ENCODE peak calls at places on chromosomes 2 and 18, in eight cellular contexts. One of them, this sample, is unnamed.

GRCh38 chr2:69013123-69013836 is at the start of gene ANTXR1:
- DNase-seq in natural killer cell: peak; percentile 21
- DNase-seq in GM23338: peak; percentile 93
- DNase-seq in nephron progenitor cell: peak; percentile 69
- DNase-seq in adrenal gland: peak; percentile 74
- DNase-seq in left ventricle myocardium inferior: peak; percentile 22
- DNase-seq in astrocyte of the spinal cord: peak; percentile 85
- DNase-seq in astrocyte of the cerebellum: peak; percentile 64
- DNase-seq in this sample: peak; percentile 34

GRCh38 chr2:219851801-219852481 is 224.5 kb downstream of the SLC4A3 start:
- DNase-seq in natural killer cell: no peak
- DNase-seq in GM23338: no peak
- DNase-seq in nephron progenitor cell: peak; percentile 22
- DNase-seq in adrenal gland: no peak
- DNase-seq in left ventricle myocardium inferior: peak; percentile 18
- DNase-seq in astrocyte of the spinal cord: peak; percentile 3
- DNase-seq in astrocyte of the cerebellum: no peak
- DNase-seq in this sample: no peak

GRCh38 chr2:133424876-133425275 is 143.4 kb downstream of the NCKAP5 start:
- DNase-seq in natural killer cell: no peak
- DNase-seq in GM23338: no peak
- DNase-seq in nephron progenitor cell: no peak
- DNase-seq in adrenal gland: no peak
- DNase-seq in left ventricle myocardium inferior: no peak
- DNase-seq in astrocyte of the spinal cord: peak; percentile 72
- DNase-seq in astrocyte of the cerebellum: peak; percentile 55
- DNase-seq in this sample: no peak

GRCh38 chr2:241064008-241064801 is 37.9 kb downstream of the MTERF4 start:
- DNase-seq in natural killer cell: no peak
- DNase-seq in GM23338: peak; percentile 70
- DNase-seq in nephron progenitor cell: no peak
- DNase-seq in adrenal gland: peak; percentile 45
- DNase-seq in left ventricle myocardium inferior: no peak
- DNase-seq in astrocyte of the spinal cord: no peak
- DNase-seq in astrocyte of the cerebellum: no peak
- DNase-seq in this sample: peak; percentile 12

GRCh38 chr2:241563981-241564595 is 5.5 kb downstream of the BOK start:
- DNase-seq in natural killer cell: no peak
- DNase-seq in GM23338: no peak
- DNase-seq in nephron progenitor cell: no peak
- DNase-seq in adrenal gland: no peak
- DNase-seq in left ventricle myocardium inferior: no peak
- DNase-seq in astrocyte of the spinal cord: no peak
- DNase-seq in astrocyte of the cerebellum: no peak
- DNase-seq in this sample: no peak

GRCh38 chr2:219552382-219553167 is 8.7 kb downstream of the TMEM198 start:
- DNase-seq in natural killer cell: peak; percentile 89
- DNase-seq in GM23338: peak; percentile 96
- DNase-seq in nephron progenitor cell: peak; percentile 95
- DNase-seq in adrenal gland: peak; percentile 91
- DNase-seq in left ventricle myocardium inferior: peak; percentile 86
- DNase-seq in astrocyte of the spinal cord: peak; percentile 78
- DNase-seq in astrocyte of the cerebellum: peak; percentile 51
- DNase-seq in this sample: peak; percentile 83

GRCh38 chr2:20925265-20925889 is 102.5 kb upstream of the LDAH start:
- DNase-seq in natural killer cell: no peak
- DNase-seq in GM23338: peak; percentile 50
- DNase-seq in nephron progenitor cell: peak; percentile 84
- DNase-seq in adrenal gland: no peak
- DNase-seq in left ventricle myocardium inferior: no peak
- DNase-seq in astrocyte of the spinal cord: no peak
- DNase-seq in astrocyte of the cerebellum: no peak
- DNase-seq in this sample: peak; percentile 60

GRCh38 chr2:7523557-7524210 is 606.5 kb downstream of the RNF144A start:
- DNase-seq in natural killer cell: no peak
- DNase-seq in GM23338: no peak
- DNase-seq in nephron progenitor cell: no peak
- DNase-seq in adrenal gland: no peak
- DNase-seq in left ventricle myocardium inferior: no peak
- DNase-seq in astrocyte of the spinal cord: no peak
- DNase-seq in astrocyte of the cerebellum: no peak
- DNase-seq in this sample: no peak

GRCh38 chr2:127421871-127422618 is 3.8 kb downstream of the PROC start:
- DNase-seq in natural killer cell: no peak
- DNase-seq in GM23338: no peak
- DNase-seq in nephron progenitor cell: no peak
- DNase-seq in adrenal gland: no peak
- DNase-seq in left ventricle myocardium inferior: no peak
- DNase-seq in astrocyte of the spinal cord: no peak
- DNase-seq in astrocyte of the cerebellum: no peak
- DNase-seq in this sample: no peak

GRCh38 chr2:16142383-16143361 is 202.3 kb downstream of the MYCN start:
- DNase-seq in natural killer cell: no peak
- DNase-seq in GM23338: no peak
- DNase-seq in nephron progenitor cell: no peak
- DNase-seq in adrenal gland: no peak
- DNase-seq in left ventricle myocardium inferior: no peak
- DNase-seq in astrocyte of the spinal cord: no peak
- DNase-seq in astrocyte of the cerebellum: no peak
- DNase-seq in this sample: no peak

GRCh38 chr18:31230495-31230894 is 67.8 kb upstream of the DSC1 start:
- DNase-seq in natural killer cell: no peak
- DNase-seq in GM23338: no peak
- DNase-seq in nephron progenitor cell: no peak
- DNase-seq in adrenal gland: no peak
- DNase-seq in left ventricle myocardium inferior: no peak
- DNase-seq in astrocyte of the spinal cord: peak; percentile 75
- DNase-seq in astrocyte of the cerebellum: peak; percentile 64
- DNase-seq in this sample: no peak

GRCh38 chr2:86622878-86623548 is 652 bp downstream of the RNF103 start:
- DNase-seq in natural killer cell: peak; percentile 58
- DNase-seq in GM23338: peak; percentile 43
- DNase-seq in nephron progenitor cell: peak; percentile 61
- DNase-seq in adrenal gland: peak; percentile 65
- DNase-seq in left ventricle myocardium inferior: peak; percentile 71
- DNase-seq in astrocyte of the spinal cord: peak; percentile 25
- DNase-seq in astrocyte of the cerebellum: no peak
- DNase-seq in this sample: peak; percentile 35

GRCh38 chr2:31136000-31136399 is 2.2 kb downstream of the GALNT14 start:
- DNase-seq in natural killer cell: no peak
- DNase-seq in GM23338: no peak
- DNase-seq in nephron progenitor cell: no peak
- DNase-seq in adrenal gland: no peak
- DNase-seq in left ventricle myocardium inferior: no peak
- DNase-seq in astrocyte of the spinal cord: no peak
- DNase-seq in astrocyte of the cerebellum: no peak
- DNase-seq in this sample: no peak

GRCh38 chr2:150101947-150102346 is 385.5 kb downstream of the RND3 start:
- DNase-seq in natural killer cell: no peak
- DNase-seq in GM23338: no peak
- DNase-seq in nephron progenitor cell: no peak
- DNase-seq in adrenal gland: no peak
- DNase-seq in left ventricle myocardium inferior: no peak
- DNase-seq in astrocyte of the spinal cord: no peak
- DNase-seq in astrocyte of the cerebellum: no peak
- DNase-seq in this sample: no peak

GRCh38 chr18:43160509-43160908 is 45.0 kb upstream of the RIT2 start:
- DNase-seq in natural killer cell: no peak
- DNase-seq in GM23338: no peak
- DNase-seq in nephron progenitor cell: no peak
- DNase-seq in adrenal gland: no peak
- DNase-seq in left ventricle myocardium inferior: no peak
- DNase-seq in astrocyte of the spinal cord: peak; percentile 69
- DNase-seq in astrocyte of the cerebellum: peak; percentile 11
- DNase-seq in this sample: no peak

GRCh38 chr2:235545369-235546150 is 51.7 kb downstream of the AGAP1 start:
- DNase-seq in natural killer cell: no peak
- DNase-seq in GM23338: no peak
- DNase-seq in nephron progenitor cell: no peak
- DNase-seq in adrenal gland: no peak
- DNase-seq in left ventricle myocardium inferior: no peak
- DNase-seq in astrocyte of the spinal cord: no peak
- DNase-seq in astrocyte of the cerebellum: no peak
- DNase-seq in this sample: no peak

GRCh38 chr18:24396082-24396623 is 1.5 kb downstream of the OSBPL1A start:
- DNase-seq in natural killer cell: no peak
- DNase-seq in GM23338: no peak
- DNase-seq in nephron progenitor cell: no peak
- DNase-seq in adrenal gland: no peak
- DNase-seq in left ventricle myocardium inferior: no peak
- DNase-seq in astrocyte of the spinal cord: no peak
- DNase-seq in astrocyte of the cerebellum: no peak
- DNase-seq in this sample: no peak

GRCh38 chr2:201883559-201883958 is 77.2 kb downstream of the CDK15 start:
- DNase-seq in natural killer cell: no peak
- DNase-seq in GM23338: no peak
- DNase-seq in nephron progenitor cell: no peak
- DNase-seq in adrenal gland: peak; percentile 27
- DNase-seq in left ventricle myocardium inferior: peak; percentile 63
- DNase-seq in astrocyte of the spinal cord: peak; percentile 13
- DNase-seq in astrocyte of the cerebellum: no peak
- DNase-seq in this sample: no peak

GRCh38 chr18:41745166-41746049 is 209.6 kb upstream of the PIK3C3 start:
- DNase-seq in natural killer cell: no peak
- DNase-seq in GM23338: peak; percentile 82
- DNase-seq in nephron progenitor cell: peak; percentile 72
- DNase-seq in adrenal gland: peak; percentile 70
- DNase-seq in left ventricle myocardium inferior: peak; percentile 16
- DNase-seq in astrocyte of the spinal cord: peak; percentile 49
- DNase-seq in astrocyte of the cerebellum: peak; percentile 12
- DNase-seq in this sample: peak; percentile 41

GRCh38 chr2:152047826-152048476 is 50.9 kb downstream of the CACNB4 start:
- DNase-seq in natural killer cell: no peak
- DNase-seq in GM23338: peak; percentile 72
- DNase-seq in nephron progenitor cell: no peak
- DNase-seq in adrenal gland: no peak
- DNase-seq in left ventricle myocardium inferior: no peak
- DNase-seq in astrocyte of the spinal cord: no peak
- DNase-seq in astrocyte of the cerebellum: no peak
- DNase-seq in this sample: no peak
- TF ChIP-seq CTCF in natural killer cell: peak; percentile 36
- TF ChIP-seq CTCF in GM23338: peak; percentile 60
- TF ChIP-seq CTCF in nephron progenitor cell: peak; percentile 16
- TF ChIP-seq CTCF in adrenal gland: peak; percentile 17
- TF ChIP-seq CTCF in left ventricle myocardium inferior: peak; percentile 37
- TF ChIP-seq CTCF in astrocyte of the spinal cord: peak; percentile 20
- TF ChIP-seq CTCF in astrocyte of the cerebellum: peak; percentile 28
- TF ChIP-seq CTCF in this sample: peak; percentile 30

GRCh38 chr18:51135795-51136194 is 61.7 kb downstream of the MEX3C start:
- DNase-seq in natural killer cell: no peak
- DNase-seq in GM23338: peak; percentile 75
- DNase-seq in nephron progenitor cell: no peak
- DNase-seq in adrenal gland: no peak
- DNase-seq in left ventricle myocardium inferior: no peak
- DNase-seq in astrocyte of the spinal cord: no peak
- DNase-seq in astrocyte of the cerebellum: no peak
- DNase-seq in this sample: no peak
- TF ChIP-seq CTCF in natural killer cell: peak; percentile 33
- TF ChIP-seq CTCF in GM23338: peak; percentile 67
- TF ChIP-seq CTCF in nephron progenitor cell: peak; percentile 23
- TF ChIP-seq CTCF in adrenal gland: peak; percentile 7
- TF ChIP-seq CTCF in left ventricle myocardium inferior: peak; percentile 47
- TF ChIP-seq CTCF in astrocyte of the spinal cord: peak; percentile 38
- TF ChIP-seq CTCF in astrocyte of the cerebellum: peak; percentile 15
- TF ChIP-seq CTCF in this sample: peak; percentile 55

GRCh38 chr2:197134206-197134605 is 176.4 kb downstream of the ANKRD44 start:
- DNase-seq in natural killer cell: no peak
- DNase-seq in GM23338: no peak
- DNase-seq in nephron progenitor cell: no peak
- DNase-seq in adrenal gland: no peak
- DNase-seq in left ventricle myocardium inferior: no peak
- DNase-seq in astrocyte of the spinal cord: no peak
- DNase-seq in astrocyte of the cerebellum: no peak
- DNase-seq in this sample: no peak
- TF ChIP-seq CTCF in natural killer cell: no peak
- TF ChIP-seq CTCF in GM23338: peak; percentile 24
- TF ChIP-seq CTCF in nephron progenitor cell: no peak
- TF ChIP-seq CTCF in adrenal gland: no peak
- TF ChIP-seq CTCF in left ventricle myocardium inferior: no peak
- TF ChIP-seq CTCF in astrocyte of the spinal cord: no peak
- TF ChIP-seq CTCF in astrocyte of the cerebellum: peak; percentile 6
- TF ChIP-seq CTCF in this sample: no peak

GRCh38 chr18:74496508-74497307 is 545 bp downstream of the CNDP2 start:
- DNase-seq in natural killer cell: no peak
- DNase-seq in GM23338: peak; percentile 66
- DNase-seq in nephron progenitor cell: peak; percentile 71
- DNase-seq in adrenal gland: peak; percentile 69
- DNase-seq in left ventricle myocardium inferior: peak; percentile 68
- DNase-seq in astrocyte of the spinal cord: peak; percentile 47
- DNase-seq in astrocyte of the cerebellum: no peak
- DNase-seq in this sample: peak; percentile 62

GRCh38 chr18:74497778-74498177 is 1.6 kb downstream of the CNDP2 start:
- DNase-seq in natural killer cell: no peak
- DNase-seq in GM23338: no peak
- DNase-seq in nephron progenitor cell: no peak
- DNase-seq in adrenal gland: no peak
- DNase-seq in left ventricle myocardium inferior: no peak
- DNase-seq in astrocyte of the spinal cord: no peak
- DNase-seq in astrocyte of the cerebellum: no peak
- DNase-seq in this sample: no peak

GRCh38 chr18:74495581-74496507 is at the start of gene CNDP2:
- DNase-seq in natural killer cell: peak; percentile 95
- DNase-seq in GM23338: peak; percentile 99
- DNase-seq in nephron progenitor cell: peak; percentile 100
- DNase-seq in adrenal gland: peak; percentile 100
- DNase-seq in left ventricle myocardium inferior: peak; percentile 100
- DNase-seq in astrocyte of the spinal cord: peak; percentile 99
- DNase-seq in astrocyte of the cerebellum: peak; percentile 97
- DNase-seq in this sample: peak; percentile 100

GRCh38 chr18:74498712-74499629 is 2.8 kb downstream of the CNDP2 start:
- DNase-seq in natural killer cell: peak; percentile 73
- DNase-seq in GM23338: no peak
- DNase-seq in nephron progenitor cell: no peak
- DNase-seq in adrenal gland: no peak
- DNase-seq in left ventricle myocardium inferior: no peak
- DNase-seq in astrocyte of the spinal cord: no peak
- DNase-seq in astrocyte of the cerebellum: no peak
- DNase-seq in this sample: no peak

GRCh38 chr18:74497308-74497640 is 1.1 kb downstream of the CNDP2 start:
- DNase-seq in natural killer cell: no peak
- DNase-seq in GM23338: no peak
- DNase-seq in nephron progenitor cell: no peak
- DNase-seq in adrenal gland: no peak
- DNase-seq in left ventricle myocardium inferior: no peak
- DNase-seq in astrocyte of the spinal cord: no peak
- DNase-seq in astrocyte of the cerebellum: no peak
- DNase-seq in this sample: no peak
- TF ChIP-seq CTCF in natural killer cell: no peak
- TF ChIP-seq CTCF in GM23338: no peak
- TF ChIP-seq CTCF in nephron progenitor cell: no peak
- TF ChIP-seq CTCF in adrenal gland: no peak
- TF ChIP-seq CTCF in left ventricle myocardium inferior: no peak
- TF ChIP-seq CTCF in astrocyte of the spinal cord: no peak
- TF ChIP-seq CTCF in astrocyte of the cerebellum: no peak
- TF ChIP-seq CTCF in this sample: no peak

DNA sequence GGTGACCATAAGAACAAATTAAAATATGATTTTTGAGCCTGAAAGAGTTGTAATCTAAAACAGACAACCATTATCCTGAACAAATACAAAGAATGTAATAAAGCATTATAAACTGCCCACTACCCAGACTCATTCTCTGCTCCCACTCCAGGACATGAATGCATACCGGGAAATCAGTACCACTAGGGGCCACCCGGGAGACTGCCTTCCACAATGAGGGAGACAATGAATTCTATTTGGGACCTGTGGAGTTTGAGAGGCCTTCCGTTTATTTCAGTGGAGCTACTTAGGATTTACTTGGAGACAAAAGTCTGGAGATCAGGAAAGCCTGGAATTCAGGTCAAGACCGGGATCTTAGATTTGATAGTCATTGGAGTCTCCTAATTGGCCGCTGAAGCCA is 50.0 kb downstream of the NAB1 start:
- DNase-seq in natural killer cell: no peak
- DNase-seq in GM23338: peak; percentile 59
- DNase-seq in nephron progenitor cell: no peak
- DNase-seq in adrenal gland: no peak
- DNase-seq in left ventricle myocardium inferior: no peak
- DNase-seq in astrocyte of the spinal cord: no peak
- DNase-seq in astrocyte of the cerebellum: no peak
- DNase-seq in this sample: no peak
- TF ChIP-seq CTCF in natural killer cell: no peak
- TF ChIP-seq CTCF in GM23338: peak; percentile 48
- TF ChIP-seq CTCF in nephron progenitor cell: peak; percentile 27
- TF ChIP-seq CTCF in adrenal gland: no peak
- TF ChIP-seq CTCF in left ventricle myocardium inferior: peak; percentile 48
- TF ChIP-seq CTCF in astrocyte of the spinal cord: peak; percentile 51
- TF ChIP-seq CTCF in astrocyte of the cerebellum: peak; percentile 62
- TF ChIP-seq CTCF in this sample: peak; percentile 53